ENCODE peak calls at places on chromosome 3, in seven cellular contexts. E is ascending aorta, I is mesenchymal stem cell, T is OCI-LY7, U is aorta, X is heart left ventricle, J is fibroblast of lung. K is an unnamed sample.
A peak's percentile ranks its signal among the peaks of the same experiment; 100 is the strongest.

GRCh38 chr3:174675426-174675825 is 183.7 kb upstream of the NAALADL2 start:
- DNase-seq in X (no peak), T (no peak), E (no peak), I (no peak), U (no peak), J (no peak), K (no peak)

GRCh38 chr3:14352002-14352627 is 50.3 kb upstream of the SLC6A6 start:
- DNase-seq in J (no peak), I (no peak), T (peak; percentile 81), X (no peak), U (no peak), E (no peak), K (no peak)

GRCh38 chr3:67719333-67719732 is 64.9 kb upstream of the SUCLG2 start:
- DNase-seq in T (no peak), E (no peak), U (no peak), X (no peak), J (peak; percentile 14), I (peak; percentile 9), K (no peak)

GRCh38 chr3:127476936-127477335 is 113.6 kb downstream of the TPRA1 start:
- DNase-seq in X (no peak), T (no peak), I (no peak), E (no peak), U (peak; percentile 46), J (no peak), K (no peak)

GRCh38 chr3:4401441-4401840 is 65.6 kb downstream of the SUMF1 start:
- DNase-seq in X (no peak), U (no peak), E (no peak), I (peak; percentile 67), T (no peak), J (no peak), K (no peak)

GRCh38 chr3:130490246-130490645 is 26.7 kb upstream of the COL6A6 start:
- DNase-seq in U (no peak), E (no peak), I (no peak), X (no peak), J (peak; percentile 2), T (no peak), K (no peak)

GRCh38 chr3:135929670-135930069 is 35.9 kb upstream of the PPP2R3A start:
- DNase-seq in U (no peak), X (no peak), T (no peak), E (no peak), I (peak; percentile 26), J (peak; percentile 47), K (no peak)

GRCh38 chr3:66480666-66481065 is 20.2 kb downstream of the LRIG1 start:
- DNase-seq in T (peak; percentile 52), U (no peak), J (peak; percentile 85), I (peak; percentile 58), E (no peak), X (no peak), K (peak; percentile 75)

GRCh38 chr3:76131396-76132153 is 346.2 kb upstream of the ZNF717 start:
- DNase-seq in I (peak; percentile 67), J (peak; percentile 45), U (no peak), X (no peak), T (no peak), E (no peak), K (no peak)

GRCh38 chr3:29686889-29687592 is 406.2 kb downstream of the RBMS3 start:
- DNase-seq in J (peak; percentile 91), I (peak; percentile 86), E (no peak), U (no peak), T (no peak), X (no peak), K (no peak)

GRCh38 chr3:15690250-15690649 is 88.7 kb downstream of the BTD start:
- DNase-seq in X (no peak), I (no peak), T (no peak), J (no peak), E (no peak), U (no peak), K (no peak)
- H3K36me3 ChIP-seq in X (peaks cover 86% of the 10 kb centered on the region), I (peaks cover 15% of the 10 kb centered on the region), T (peaks cover 84% of the 10 kb centered on the region), J (peaks cover 18% of the 10 kb centered on the region), E (peaks cover 38% of the 10 kb centered on the region), U (no peaks in the 10 kb centered on the region), K (peaks cover 45% of the 10 kb centered on the region)

GRCh38 chr3:99658274-99658673 is 19.9 kb downstream of the COL8A1 start:
- DNase-seq in T (no peak), X (no peak), U (no peak), I (no peak), E (no peak), J (no peak), K (no peak)
- H3K27ac ChIP-seq in T (no peak overlapping the region), X (peak overlapping the region; percentile 25), U (no peak overlapping the region), I (peak overlapping the region; percentile 74), E (peak overlapping the region; percentile 79), J (peak overlapping the region; percentile 86), K (no peak overlapping the region)

GRCh38 chr3:72092778-72093177 is 307.8 kb upstream of the PROK2 start:
- DNase-seq in E (no peak), I (no peak), T (peak; percentile 71), U (no peak), J (no peak), X (no peak), K (no peak)
- H3K9me3 ChIP-seq in E (no peaks in the 10 kb centered on the region), I (no peaks in the 10 kb centered on the region), T (no peaks in the 10 kb centered on the region), U (no peaks in the 10 kb centered on the region), J (no peaks in the 10 kb centered on the region), X (no peaks in the 10 kb centered on the region), K (no peaks in the 10 kb centered on the region)

GRCh38 chr3:11558002-11558401 is 85.7 kb downstream of the VGLL4 start:
- DNase-seq in J (peak; percentile 92), T (no peak), E (no peak), X (no peak), U (peak; percentile 80), I (peak; percentile 93), K (no peak)

GRCh38 chr3:11558461-11558903 is 85.2 kb downstream of the VGLL4 start:
- DNase-seq in J (peak; percentile 73), E (no peak), U (peak; percentile 70), X (no peak), T (no peak), I (no peak), K (no peak)

GRCh38 chr3:11560746-11561145 is 83.0 kb downstream of the VGLL4 start:
- DNase-seq in T (no peak), I (peak; percentile 87), E (no peak), U (peak; percentile 68), X (no peak), J (peak; percentile 60), K (no peak)

GRCh38 chr3:11559816-11560633 is 83.7 kb downstream of the VGLL4 start:
- DNase-seq in X (peak; percentile 71), T (no peak), J (no peak), U (peak; percentile 70), E (no peak), I (no peak), K (no peak)

DNA sequence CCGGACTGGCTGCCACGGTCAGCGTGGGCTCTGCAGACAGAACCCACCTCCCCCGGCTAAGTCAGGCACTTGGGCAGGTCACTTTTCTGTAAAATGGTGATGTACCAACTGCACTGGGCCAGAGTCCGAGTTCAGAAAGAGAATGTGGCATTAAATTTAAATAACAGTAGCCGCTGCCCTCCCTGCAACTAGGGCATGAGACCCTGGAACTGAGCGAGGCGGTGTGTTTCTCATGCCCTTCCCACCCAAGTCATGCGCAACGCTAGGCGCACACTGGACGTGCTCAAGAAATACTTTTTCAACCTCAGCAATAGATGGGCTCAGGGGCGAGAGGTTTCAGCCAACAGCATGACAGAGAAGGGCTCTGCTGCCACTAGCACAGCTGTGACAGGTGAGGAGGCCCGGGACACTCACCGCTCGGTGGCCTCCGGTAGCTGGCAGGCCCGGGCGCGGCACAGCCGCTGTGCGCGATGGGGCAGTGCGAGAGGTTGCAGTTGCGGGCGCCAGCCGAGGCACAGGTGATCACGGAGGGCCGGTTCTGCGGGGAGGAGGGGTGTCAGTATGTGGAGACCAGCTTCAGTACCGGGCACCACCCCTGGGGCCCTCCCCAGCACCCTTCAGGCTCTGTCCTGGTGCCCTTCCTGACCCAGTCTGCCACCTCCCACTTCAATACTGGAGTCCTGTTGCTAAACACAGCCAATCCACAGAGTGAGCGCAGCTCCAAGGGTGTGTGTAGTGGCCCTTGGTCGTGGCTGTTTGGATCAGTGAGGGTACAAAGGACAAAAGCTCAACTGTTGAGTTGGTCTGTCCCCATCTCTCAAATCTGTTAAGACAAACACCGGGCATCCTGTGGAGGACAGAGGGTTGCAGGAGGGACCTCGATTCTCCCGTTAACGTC is 84.5 kb downstream of the VGLL4 start:
- DNase-seq in J (no peak), T (no peak), I (no peak), E (no peak), U (peak; percentile 75), X (no peak), K (no peak)
- H3K36me3 ChIP-seq in J (peaks cover 30% of the 10 kb centered on the region), T (peaks cover 68% of the 10 kb centered on the region), I (peaks cover 77% of the 10 kb centered on the region), E (peaks cover 25% of the 10 kb centered on the region), U (no peaks in the 10 kb centered on the region), X (peaks cover 60% of the 10 kb centered on the region), K (peaks cover 27% of the 10 kb centered on the region)

DNA sequence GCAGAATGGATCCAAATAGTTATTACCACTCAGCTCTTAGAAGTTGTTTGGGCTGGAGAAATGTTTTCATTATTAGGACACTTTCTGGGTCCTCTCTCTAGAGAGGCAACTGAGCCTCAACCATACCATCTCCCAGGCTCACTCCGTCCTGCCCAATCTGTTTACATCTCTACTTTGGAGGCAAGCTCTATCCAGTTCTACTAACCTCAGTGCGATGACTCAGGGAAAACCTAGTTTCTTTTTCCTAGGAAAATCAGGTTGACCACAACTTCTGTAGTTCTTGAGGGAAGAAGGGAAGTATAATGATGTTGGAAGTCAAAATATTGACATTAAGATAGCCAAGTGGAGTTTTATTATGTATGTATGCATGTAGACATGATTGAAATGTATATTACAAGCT is 40.4 kb downstream of the LPP start:
- DNase-seq in X (no peak), T (no peak), E (no peak), I (peak; percentile 89), J (peak; percentile 81), U (no peak), K (no peak)
- H3K27ac ChIP-seq in X (no peak overlapping the region), T (no peak overlapping the region), E (peak overlapping the region; percentile 33), I (no peak overlapping the region), J (no peak overlapping the region), U (no peak overlapping the region), K (no peak overlapping the region)

GRCh38 chr3:20462723-20463122 is 276.7 kb upstream of the SGO1 start:
- DNase-seq in E (no peak), X (no peak), U (no peak), I (no peak), T (no peak), J (no peak), K (no peak)
- H3K9me3 ChIP-seq in E (no peaks in the 10 kb centered on the region), X (peaks cover 9% of the 10 kb centered on the region), U (peaks cover 2% of the 10 kb centered on the region), I (peaks cover 10% of the 10 kb centered on the region), T (no peaks in the 10 kb centered on the region), J (no peaks in the 10 kb centered on the region), K (no peaks in the 10 kb centered on the region)

GRCh38 chr3:172309741-172310140 is 138.5 kb downstream of the GHSR start:
- DNase-seq in X (no peak), E (no peak), J (no peak), T (no peak), U (no peak), I (no peak), K (no peak)
- H3K36me3 ChIP-seq in X (peaks cover 72% of the 10 kb centered on the region), E (peaks cover 22% of the 10 kb centered on the region), J (peaks cover 3% of the 10 kb centered on the region), T (no peaks in the 10 kb centered on the region), U (no peaks in the 10 kb centered on the region), I (peaks cover 19% of the 10 kb centered on the region), K (peaks cover 26% of the 10 kb centered on the region)